ENCODE peak calls at places on chromosomes 16 and 17, in eight cellular contexts. S is hepatocyte, Y is heart right ventricle, C is esophagus squamous epithelium, W is fibroblast of the aortic adventitia, I is heart left ventricle, X is Calu3, M is GM20000. O is an unnamed sample.

GRCh38 chr17:45240905-45241314 is 19.2 kb downstream of the FMNL1 start:
- DNase-seq in S (no peak), Y (no peak), C (no peak), W (no peak), I (no peak), X (no peak), M (no peak), O (no peak)

GRCh38 chr16:17885659-17886200 is 415.0 kb upstream of the XYLT1 start:
- DNase-seq in S (no peak), Y (no peak), C (no peak), W (no peak), I (no peak), X (no peak), M (no peak), O (no peak)

GRCh38 chr17:78791840-78792709 is 10.0 kb upstream of the CYTH1 start:
- DNase-seq in S (no peak), Y (no peak), C (no peak), W (no peak), I (no peak), X (no peak), M (no peak), O (no peak)

GRCh38 chr16:23950291-23950894 is 114.6 kb downstream of the PRKCB start:
- DNase-seq in S (no peak), Y (no peak), C (no peak), W (no peak), I (no peak), X (no peak), M (no peak), O (no peak)

GRCh38 chr17:37344519-37344918 is 31.3 kb upstream of the C17orf78 start:
- DNase-seq in S (no peak), Y (no peak), C (no peak), W (no peak), I (no peak), X (no peak), M (no peak), O (no peak)

GRCh38 chr17:78765821-78766220 is 16.3 kb downstream of the CYTH1 start:
- DNase-seq in S (no peak), Y (no peak), C (no peak), W (no peak), I (no peak), X (no peak), M (no peak), O (no peak)

GRCh38 chr17:5120036-5120435 is 4.2 kb downstream of the USP6 start:
- DNase-seq in S (no peak), Y (no peak), C (no peak), W (no peak), I (peak; percentile 8), X (no peak), M (no peak), O (no peak)

GRCh38 chr17:80846932-80847331 is 144.7 kb upstream of the CHMP6 start:
- DNase-seq in S (no peak), Y (no peak), C (no peak), W (no peak), I (no peak), X (no peak), M (no peak), O (no peak)

GRCh38 chr16:75340715-75341500 is 89.5 kb upstream of the BCAR1 start:
- DNase-seq in S (peak; percentile 28), Y (no peak), C (no peak), W (peak; percentile 53), I (no peak), X (peak; percentile 16), M (no peak), O (no peak)

GRCh38 chr16:46573008-46573833 is 48.0 kb downstream of the SHCBP1 start:
- DNase-seq in S (no peak), Y (no peak), C (no peak), W (no peak), I (no peak), X (no peak), M (peak; percentile 39), O (no peak)

GRCh38 chr17:74457820-74458166 is 8.6 kb upstream of the CD300A start:
- DNase-seq in S (no peak), Y (no peak), C (no peak), W (no peak), I (no peak), X (no peak), M (no peak), O (no peak)
- TF ChIP-seq CTCF in S (no peak), Y (no peak), C (no peak), W (no peak), I (no peak), X (no peak), M (no peak), O (no peak)

GRCh38 chr16:3059041-3059722 is 6.3 kb upstream of the IL32 start:
- DNase-seq in S (peak; percentile 97), Y (peak; percentile 94), C (no peak), W (peak; percentile 82), I (peak; percentile 91), X (peak; percentile 97), M (peak; percentile 97), O (peak; percentile 97)
- TF ChIP-seq CTCF in S (peak; percentile 87), Y (peak; percentile 99), C (peak; percentile 99), W (peak; percentile 65), I (peak; percentile 98), X (peak; percentile 97), M (peak; percentile 97), O (peak; percentile 94)

DNA sequence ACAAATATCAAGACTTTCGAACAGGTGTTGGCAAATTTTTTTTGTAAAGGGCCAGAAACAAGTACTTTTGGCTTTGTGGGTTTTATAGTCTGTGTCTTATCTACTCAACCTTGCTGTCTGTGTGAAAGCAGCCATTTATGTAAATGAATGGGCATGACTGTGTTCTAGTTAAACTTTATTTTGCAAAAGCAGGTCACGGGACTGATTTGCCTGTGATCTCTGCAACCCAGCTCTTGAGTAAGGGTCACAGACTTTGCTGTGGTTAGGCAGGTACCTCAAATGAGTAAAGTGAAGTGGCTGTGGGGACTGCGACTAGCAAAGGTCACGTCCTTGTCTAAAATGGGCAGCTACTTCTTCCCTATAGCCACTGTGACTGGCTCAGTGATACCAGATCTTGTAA is 136.5 kb downstream of the FTO start:
- DNase-seq in S (no peak), Y (no peak), C (no peak), W (no peak), I (no peak), X (no peak), M (no peak), O (no peak)
- TF ChIP-seq CTCF in S (no peak), Y (no peak), C (no peak), W (no peak), I (no peak), X (no peak), M (no peak), O (no peak)

GRCh38 chr16:30903596-30903995 is 7.2 kb downstream of the CTF1 start:
- DNase-seq in S (peak; percentile 5), Y (no peak), C (no peak), W (peak; percentile 14), I (no peak), X (no peak), M (peak; percentile 57), O (peak; percentile 39)
- TF ChIP-seq CTCF in S (no peak), Y (no peak), C (no peak), W (no peak), I (no peak), X (no peak), M (no peak), O (no peak)

GRCh38 chr17:76881408-76881807 is 13.2 kb downstream of the MGAT5B start:
- DNase-seq in S (no peak), Y (no peak), C (no peak), W (no peak), I (no peak), X (no peak), M (no peak), O (no peak)

GRCh38 chr17:76879254-76879653 is 11.1 kb downstream of the MGAT5B start:
- DNase-seq in S (no peak), Y (no peak), C (no peak), W (no peak), I (no peak), X (no peak), M (no peak), O (no peak)

GRCh38 chr17:76879691-76880090 is 11.5 kb downstream of the MGAT5B start:
- DNase-seq in S (no peak), Y (no peak), C (no peak), W (no peak), I (no peak), X (no peak), M (no peak), O (no peak)

GRCh38 chr17:76880268-76880667 is 12.1 kb downstream of the MGAT5B start:
- DNase-seq in S (no peak), Y (no peak), C (no peak), W (no peak), I (no peak), X (no peak), M (no peak), O (no peak)

DNA sequence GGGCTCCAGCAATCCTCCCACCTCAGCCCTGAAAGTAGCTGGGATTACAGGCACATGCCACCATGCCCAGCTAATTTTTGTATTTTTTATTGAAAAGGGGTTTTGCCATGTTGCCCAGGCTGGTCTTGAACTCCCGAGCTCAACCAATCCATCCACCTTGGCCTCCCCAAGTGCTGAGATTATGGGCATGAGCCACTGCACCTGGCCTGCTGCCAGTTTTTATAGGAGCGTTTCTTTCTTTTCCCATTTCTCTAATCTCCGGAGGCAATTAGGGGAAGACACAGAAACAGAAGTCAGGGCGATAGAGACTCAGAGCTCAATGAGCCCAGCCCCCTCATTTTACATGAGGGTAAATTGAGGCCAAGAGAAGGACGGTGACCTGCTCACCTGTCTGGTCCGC is 10.4 kb downstream of the MGAT5B start:
- DNase-seq in S (no peak), Y (no peak), C (no peak), W (no peak), I (no peak), X (no peak), M (no peak), O (no peak)
- TF ChIP-seq CTCF in S (no peak), Y (no peak), C (no peak), W (no peak), I (no peak), X (no peak), M (no peak), O (no peak)

GRCh38 chr17:50677851-50678375 is 29.8 kb downstream of the ANKRD40 start:
- DNase-seq in S (no peak), Y (no peak), C (no peak), W (no peak), I (no peak), X (no peak), M (no peak), O (no peak)
- TF ChIP-seq CTCF in S (no peak), Y (no peak), C (no peak), W (no peak), I (no peak), X (no peak), M (no peak), O (no peak)